ENCODE peak calls at places on chromosomes 7 and 10, in four cellular contexts. One of them, this sample, is unnamed.

GRCh38 chr10:22899775-22900174 is 28.1 kb upstream of the ARMC3 start:
- DNase-seq in NCI-H1092 treated with DMSO at 0.1 percent for 48 hours: no peak
- DNase-seq in activated T-cell treated with anti-CD3 and anti-CD28 coated beads for 1 hour: no peak
- DNase-seq in NCI-H2171: no peak
- DNase-seq in this sample: no peak

GRCh38 chr7:151392426-151392825 is 17.4 kb downstream of the WDR86 start:
- DNase-seq in NCI-H1092 treated with DMSO at 0.1 percent for 48 hours: no peak
- DNase-seq in activated T-cell treated with anti-CD3 and anti-CD28 coated beads for 1 hour: no peak
- DNase-seq in NCI-H2171: no peak
- DNase-seq in this sample: no peak

GRCh38 chr10:75418287-75418686 is 13.1 kb upstream of the LRMDA start:
- DNase-seq in NCI-H1092 treated with DMSO at 0.1 percent for 48 hours: no peak
- DNase-seq in activated T-cell treated with anti-CD3 and anti-CD28 coated beads for 1 hour: no peak
- DNase-seq in NCI-H2171: no peak
- DNase-seq in this sample: no peak

GRCh38 chr7:44062180-44062902 is 3.0 kb downstream of the PGAM2 start:
- DNase-seq in NCI-H1092 treated with DMSO at 0.1 percent for 48 hours: no peak
- DNase-seq in activated T-cell treated with anti-CD3 and anti-CD28 coated beads for 1 hour: no peak
- DNase-seq in NCI-H2171: no peak
- DNase-seq in this sample: no peak

GRCh38 chr7:25288536-25289283 is 60.4 kb upstream of the NPVF start:
- DNase-seq in NCI-H1092 treated with DMSO at 0.1 percent for 48 hours: peak
- DNase-seq in activated T-cell treated with anti-CD3 and anti-CD28 coated beads for 1 hour: no peak
- DNase-seq in NCI-H2171: no peak
- DNase-seq in this sample: no peak

GRCh38 chr10:62815373-62816111 is 624 bp downstream of the EGR2 start:
- DNase-seq in NCI-H1092 treated with DMSO at 0.1 percent for 48 hours: no peak
- DNase-seq in activated T-cell treated with anti-CD3 and anti-CD28 coated beads for 1 hour: peak
- DNase-seq in NCI-H2171: no peak
- DNase-seq in this sample: no peak

GRCh38 chr7:137674064-137674463 is 172.7 kb downstream of the DGKI start:
- DNase-seq in NCI-H1092 treated with DMSO at 0.1 percent for 48 hours: no peak
- DNase-seq in activated T-cell treated with anti-CD3 and anti-CD28 coated beads for 1 hour: no peak
- DNase-seq in NCI-H2171: no peak
- DNase-seq in this sample: no peak

GRCh38 chr10:99527526-99528255 is 5.1 kb upstream of the NKX2-3 start:
- DNase-seq in NCI-H1092 treated with DMSO at 0.1 percent for 48 hours: no peak
- DNase-seq in activated T-cell treated with anti-CD3 and anti-CD28 coated beads for 1 hour: no peak
- DNase-seq in NCI-H2171: no peak
- DNase-seq in this sample: no peak

GRCh38 chr10:132450466-132450824 is 53.4 kb downstream of the PWWP2B start:
- DNase-seq in NCI-H1092 treated with DMSO at 0.1 percent for 48 hours: no peak
- DNase-seq in activated T-cell treated with anti-CD3 and anti-CD28 coated beads for 1 hour: no peak
- DNase-seq in NCI-H2171: no peak
- DNase-seq in this sample: no peak

GRCh38 chr7:149427893-149428292 is 33.0 kb downstream of the ZNF777 start:
- DNase-seq in NCI-H1092 treated with DMSO at 0.1 percent for 48 hours: no peak
- DNase-seq in activated T-cell treated with anti-CD3 and anti-CD28 coated beads for 1 hour: no peak
- DNase-seq in NCI-H2171: no peak
- DNase-seq in this sample: no peak

GRCh38 chr10:119533473-119533872 is 9.0 kb downstream of the RGS10 start:
- DNase-seq in NCI-H1092 treated with DMSO at 0.1 percent for 48 hours: no peak
- DNase-seq in activated T-cell treated with anti-CD3 and anti-CD28 coated beads for 1 hour: no peak
- DNase-seq in NCI-H2171: no peak
- DNase-seq in this sample: no peak

GRCh38 chr7:151440799-151441443 is 980 bp upstream of the CRYGN start:
- DNase-seq in NCI-H1092 treated with DMSO at 0.1 percent for 48 hours: no peak
- DNase-seq in activated T-cell treated with anti-CD3 and anti-CD28 coated beads for 1 hour: no peak
- DNase-seq in NCI-H2171: no peak
- DNase-seq in this sample: no peak

GRCh38 chr7:46215987-46216567 is 295.0 kb upstream of the IGFBP3 start:
- DNase-seq in NCI-H1092 treated with DMSO at 0.1 percent for 48 hours: peak
- DNase-seq in activated T-cell treated with anti-CD3 and anti-CD28 coated beads for 1 hour: no peak
- DNase-seq in NCI-H2171: no peak
- DNase-seq in this sample: no peak

This sample was measured in kidney epithelial cell.